ENCODE peak calls at places on chromosome 13, in ten cellular contexts. L is CD8-positive, alpha-beta T cell; Y is HFFc6; B is mucosa of descending colon; M is fibroblast of lung; Z is fibroblast of mammary gland; H is kidney epithelial cell; X is bronchial epithelial cell; J is GM10248; I is Peyer's patch. A is an unnamed sample.

GRCh38 chr13:86051134-86052103 is 252.2 kb upstream of the SLITRK6 start:
- DNase-seq in I (no peak), M (peak), B (peak), J (no peak), X (peak), H (peak), Z (no peak), L (no peak), Y (no peak), A (no peak)

GRCh38 chr13:39688699-39689405 is 33.4 kb downstream of the COG6 start:
- DNase-seq in Z (peak), H (no peak), M (peak), I (no peak), L (no peak), X (no peak), Y (peak), B (no peak), J (peak), A (no peak)

GRCh38 chr13:51688937-51689336 is 104.7 kb downstream of the WDFY2 start:
- DNase-seq in Y (no peak), Z (no peak), X (no peak), L (no peak), J (no peak), M (no peak), H (no peak), I (no peak), B (no peak), A (no peak)

GRCh38 chr13:86269511-86269910 is 470.3 kb upstream of the SLITRK6 start:
- DNase-seq in I (no peak), Y (no peak), M (no peak), B (no peak), L (no peak), Z (no peak), J (no peak), H (no peak), X (no peak), A (no peak)

GRCh38 chr13:97194473-97194872 is 27.7 kb upstream of the MBNL2 start:
- DNase-seq in Y (peak), B (no peak), H (peak), Z (peak), J (no peak), L (no peak), I (no peak), M (peak), X (peak), A (no peak)

GRCh38 chr13:79777504-79777903 is 296.5 kb downstream of the NDFIP2 start:
- DNase-seq in L (no peak), Z (no peak), B (no peak), I (no peak), M (no peak), X (no peak), J (no peak), H (no peak), Y (no peak), A (no peak)

GRCh38 chr13:101049166-101049850 is 367.0 kb downstream of the NALCN start:
- DNase-seq in J (no peak), M (peak), H (peak), Y (no peak), I (no peak), X (peak), B (no peak), Z (peak), L (no peak), A (no peak)

GRCh38 chr13:43725460-43725859 is 61.3 kb downstream of the ENOX1 start:
- DNase-seq in L (no peak), I (no peak), Z (peak), J (no peak), Y (no peak), X (no peak), M (no peak), H (no peak), B (no peak), A (no peak)

GRCh38 chr13:96191367-96191766 is 101.5 kb downstream of the HS6ST3 start:
- DNase-seq in Z (no peak), B (no peak), M (no peak), L (no peak), I (no peak), Y (no peak), H (no peak), J (no peak), X (no peak), A (no peak)

GRCh38 chr13:99969934-99970760 is 1.4 kb downstream of the ZIC5 start:
- DNase-seq in M (peak), I (no peak), J (no peak), X (no peak), L (peak), H (no peak), Y (no peak), B (no peak), Z (peak), A (no peak)

GRCh38 chr13:63938851-63939250 is 2523.2 kb upstream of the PCDH20 start:
- DNase-seq in X (no peak), L (no peak), M (peak), Z (peak), J (no peak), Y (no peak), B (no peak), H (no peak), I (no peak), A (no peak)

GRCh38 chr13:70923863-70924752 is 815.9 kb upstream of the KLHL1 start:
- DNase-seq in X (no peak), Y (no peak), Z (no peak), M (peak), L (no peak), I (no peak), H (no peak), J (no peak), B (no peak), A (no peak)

GRCh38 chr13:105918842-105919741 is 616.4 kb downstream of the EFNB2 start:
- DNase-seq in H (peak), L (no peak), M (peak), Z (peak), I (no peak), B (peak), J (no peak), X (peak), Y (peak), A (no peak)

GRCh38 chr13:70829748-70830147 is 721.5 kb upstream of the KLHL1 start:
- DNase-seq in M (no peak), Z (no peak), X (no peak), H (no peak), B (no peak), Y (no peak), L (no peak), J (no peak), I (no peak), A (no peak)

GRCh38 chr13:112078879-112079526 is 12.1 kb downstream of the SOX1 start:
- DNase-seq in B (no peak), I (no peak), X (no peak), J (no peak), Z (no peak), L (no peak), M (no peak), Y (no peak), H (no peak), A (no peak)

GRCh38 chr13:74074723-74075122 is 59.5 kb downstream of the KLF12 start:
- DNase-seq in B (no peak), X (peak), I (no peak), Z (peak), J (no peak), H (peak), L (no peak), Y (peak), M (peak), A (no peak)

GRCh38 chr13:96984061-96984508 is 10.2 kb downstream of the OXGR1 start:
- DNase-seq in H (no peak), J (no peak), X (peak), B (peak), L (no peak), Y (no peak), M (no peak), I (no peak), Z (peak), A (no peak)

GRCh38 chr13:25992076-25992475 is 59.7 kb downstream of the SHISA2 start:
- DNase-seq in Z (no peak), B (no peak), L (no peak), X (no peak), J (no peak), H (no peak), M (peak), Y (no peak), I (no peak), A (no peak)

GRCh38 chr13:97944396-97945029 is 9.0 kb upstream of the IPO5 start:
- DNase-seq in Z (peak), H (no peak), Y (peak), I (no peak), B (no peak), L (no peak), J (no peak), M (peak), X (peak), A (no peak)

GRCh38 chr13:74301200-74302063 is 167.2 kb upstream of the KLF12 start:
- DNase-seq in J (no peak), I (no peak), H (no peak), B (no peak), M (peak), Y (no peak), L (no peak), X (no peak), Z (no peak), A (no peak)

GRCh38 chr13:29438772-29439171 is 156.7 kb downstream of the SLC7A1 start:
- DNase-seq in B (no peak), Z (peak), H (no peak), X (no peak), J (no peak), I (no peak), Y (no peak), L (no peak), M (peak), A (no peak)

DNA sequence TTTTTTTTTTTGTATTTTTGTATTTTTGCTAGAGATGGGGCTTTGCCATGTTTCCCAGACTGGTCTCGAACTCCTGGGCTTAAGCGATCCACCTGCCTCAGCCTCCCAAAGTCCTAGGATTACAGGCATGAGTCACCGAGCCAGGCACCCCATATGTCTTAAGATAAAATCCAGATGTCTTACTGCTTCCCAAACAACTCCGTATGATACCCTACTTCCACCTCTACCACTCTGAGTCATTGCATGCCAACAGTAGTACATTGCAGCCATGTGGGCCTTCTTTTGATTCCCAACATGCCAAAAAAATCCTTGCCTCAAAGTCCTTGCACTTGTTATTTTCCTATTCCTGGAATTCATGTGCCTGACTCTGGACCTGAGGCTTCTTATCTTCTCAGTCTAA is 799.2 kb downstream of the GPC5 start:
- DNase-seq in Z (peak), I (no peak), Y (no peak), H (no peak), X (no peak), M (peak), J (no peak), L (no peak), B (no peak), A (no peak)
- TF ChIP-seq CTCF in Z (no peak), I (no peak), Y (no peak), H (no peak), X (no peak), M (no peak), J (no peak), L (no peak), B (no peak), A (no peak)

DNA sequence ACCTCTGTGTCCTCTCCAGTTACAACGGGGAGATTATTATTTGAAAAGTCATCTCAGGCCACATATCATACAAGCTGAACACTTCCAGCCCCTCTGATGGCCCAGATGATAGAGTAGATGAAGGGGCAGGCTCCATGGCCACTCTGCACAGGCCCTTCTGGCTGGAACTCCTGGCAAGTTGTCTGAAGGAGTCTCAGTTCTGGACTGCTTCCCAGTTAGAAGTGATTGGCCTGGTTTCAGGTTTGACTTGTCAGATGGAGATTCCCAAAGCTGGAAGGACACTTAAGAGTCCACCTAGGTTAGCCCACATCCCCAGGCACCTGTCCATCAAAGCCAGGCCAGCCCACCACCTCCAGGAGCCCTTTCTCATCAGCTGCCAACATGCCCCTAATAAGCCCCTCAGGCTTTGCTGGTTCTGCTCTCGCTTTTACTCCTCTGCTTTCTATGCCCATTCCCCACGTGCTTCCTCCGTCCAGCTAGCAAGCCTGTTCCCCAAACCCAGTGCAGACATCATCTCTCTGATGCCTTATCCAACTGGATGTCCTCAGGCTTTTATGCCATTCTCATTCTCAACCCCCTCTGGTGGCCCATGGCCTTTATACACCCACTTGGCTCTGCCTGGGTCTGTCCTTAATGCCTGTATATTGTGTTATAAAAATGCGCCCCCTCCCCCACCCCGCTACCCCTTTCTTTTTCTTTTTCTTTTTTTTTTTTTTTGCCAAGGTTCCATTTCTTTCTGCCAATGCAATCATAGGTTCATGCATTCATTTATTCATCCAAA is 56.5 kb downstream of the HSPH1 start:
- DNase-seq in M (peak), Y (no peak), B (no peak), H (no peak), X (no peak), I (no peak), J (no peak), Z (peak), L (no peak), A (no peak)
- TF ChIP-seq CTCF in M (no peak), Y (peak), B (no peak), H (no peak), X (peak), I (no peak), J (no peak), Z (no peak), L (no peak), A (no peak)

DNA sequence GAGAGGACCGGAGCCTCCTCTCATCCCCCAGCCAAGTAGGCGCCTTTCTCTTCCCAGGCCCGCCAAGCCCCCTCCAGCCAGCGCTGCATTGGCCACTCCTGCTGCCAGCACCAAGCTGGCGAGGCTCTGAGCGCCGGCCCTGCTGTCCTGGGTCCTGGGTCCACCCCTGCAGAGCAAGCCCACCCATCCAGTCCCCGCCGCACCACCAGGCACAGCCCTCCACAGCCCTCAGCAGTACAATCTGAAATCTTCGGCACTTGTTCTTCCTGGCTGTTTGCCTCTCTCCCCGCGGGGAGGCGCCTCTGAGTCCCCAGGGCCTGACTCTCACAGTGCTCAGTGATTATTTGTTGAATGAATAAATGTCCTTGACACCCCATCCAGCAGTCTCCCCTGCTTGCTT is 236.4 kb upstream of the SGCG start:
- DNase-seq in M (no peak), J (no peak), Z (no peak), X (no peak), B (no peak), H (no peak), L (no peak), Y (no peak), I (no peak), A (no peak)
- TF ChIP-seq CTCF in M (no peak), J (no peak), Z (no peak), X (no peak), B (no peak), H (no peak), L (no peak), Y (peak), I (no peak), A (no peak)

GRCh38 chr13:21998279-21998678 is 327.4 kb downstream of the FGF9 start:
- DNase-seq in Z (no peak), X (no peak), I (no peak), Y (no peak), H (no peak), L (no peak), J (no peak), M (no peak), B (no peak), A (no peak)
- TF ChIP-seq CTCF in Z (no peak), X (no peak), I (no peak), Y (no peak), H (no peak), L (no peak), J (no peak), M (no peak), B (no peak), A (no peak)

DNA sequence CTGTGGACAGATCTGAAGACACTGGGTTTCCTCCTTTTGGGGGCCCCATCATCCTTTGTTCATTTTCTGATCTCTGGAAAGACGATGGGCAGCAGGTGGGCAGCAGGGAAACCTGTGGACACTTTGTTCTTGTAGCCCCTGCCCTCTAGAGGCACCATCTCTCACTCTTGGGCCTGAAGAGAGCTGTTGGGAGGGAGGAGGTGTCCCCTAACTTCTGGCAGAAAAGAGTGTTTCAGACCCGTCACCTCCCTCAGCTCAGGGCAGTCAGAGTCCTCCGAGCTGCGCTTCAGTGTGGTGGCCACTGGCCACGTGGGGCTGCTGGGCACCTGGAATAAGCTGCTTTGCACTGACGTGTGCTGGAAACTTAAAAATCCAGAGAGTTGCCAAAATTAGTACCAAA is 26.9 kb upstream of the RNF17 start:
- DNase-seq in J (no peak), I (peak), M (no peak), X (no peak), H (no peak), Y (no peak), Z (no peak), L (no peak), B (no peak), A (no peak)
- TF ChIP-seq CTCF in J (no peak), I (no peak), M (no peak), X (no peak), H (no peak), Y (no peak), Z (no peak), L (no peak), B (no peak), A (no peak)

GRCh38 chr13:75876371-75877050 is 240.4 kb downstream of the LMO7 start:
- DNase-seq in I (peak), H (peak), Y (peak), M (peak), L (peak), Z (peak), X (peak), J (peak), B (peak), A (peak)
- TF ChIP-seq CTCF in I (peak), H (peak), Y (peak), M (peak), L (peak), Z (peak), X (peak), J (peak), B (peak), A (peak)

GRCh38 chr13:20116213-20116612 is 44.6 kb downstream of the GJA3 start:
- DNase-seq in I (no peak), L (no peak), Y (no peak), Z (no peak), J (no peak), X (no peak), H (no peak), M (no peak), B (no peak), A (no peak)

GRCh38 chr13:20119960-20120359 is 40.9 kb downstream of the GJA3 start:
- DNase-seq in I (no peak), L (no peak), J (no peak), Y (no peak), Z (no peak), H (no peak), B (peak), X (no peak), M (no peak), A (no peak)

GRCh38 chr13:20121154-20121515 is 39.7 kb downstream of the GJA3 start:
- DNase-seq in H (no peak), J (no peak), X (no peak), M (no peak), L (no peak), B (peak), Z (no peak), I (no peak), Y (no peak), A (no peak)

GRCh38 chr13:20114066-20114465 is 46.8 kb downstream of the GJA3 start:
- DNase-seq in M (no peak), J (no peak), B (no peak), Y (no peak), H (no peak), L (no peak), X (no peak), I (no peak), Z (no peak), A (no peak)

DNA sequence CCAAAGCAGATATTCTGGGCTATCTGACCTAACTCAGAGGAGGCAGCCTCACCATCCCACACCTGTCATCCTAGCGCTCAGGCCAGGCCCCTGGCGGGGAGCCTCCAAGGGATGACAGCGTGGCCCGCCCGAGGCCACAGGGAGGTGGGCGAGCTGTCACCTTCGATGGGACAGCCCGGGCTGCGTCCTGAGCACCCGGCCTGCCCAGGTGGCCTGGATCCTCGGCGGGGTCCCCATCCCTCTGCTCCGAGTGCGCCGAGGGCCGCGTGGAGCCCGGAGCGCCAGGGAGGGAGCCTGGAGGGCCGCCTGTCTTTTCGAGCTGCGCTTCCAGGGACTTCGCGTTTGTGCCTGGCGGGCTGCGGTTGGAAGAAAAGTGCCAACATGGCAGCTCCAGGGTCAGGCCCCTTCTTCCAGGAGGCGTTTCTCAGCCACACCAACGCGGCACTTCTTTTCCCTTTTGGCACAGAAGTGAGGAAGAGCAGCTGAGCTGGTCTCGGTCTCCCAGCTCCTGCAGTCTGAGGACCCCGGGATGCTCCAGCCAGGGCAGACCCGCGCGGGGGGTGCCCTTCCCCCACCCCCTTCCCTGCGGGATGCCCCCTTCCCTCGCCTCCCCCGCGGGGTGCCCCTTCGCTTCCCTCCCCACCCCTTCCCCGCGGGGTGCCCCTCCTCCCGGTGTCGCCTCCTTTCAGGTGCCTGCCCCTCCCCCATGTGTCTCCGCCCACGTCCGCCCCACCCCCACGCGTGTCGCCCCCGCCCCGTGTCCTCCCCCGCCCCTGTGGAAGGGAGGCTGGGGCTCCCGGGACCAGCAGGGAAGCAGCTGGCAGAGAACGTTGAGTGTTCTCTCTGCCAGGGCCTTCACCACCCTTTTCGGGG is 42.3 kb downstream of the GJA3 start:
- DNase-seq in B (peak), J (peak), L (no peak), X (no peak), Z (peak), M (peak), I (peak), Y (no peak), H (no peak), A (peak)
- TF ChIP-seq CTCF in B (no peak), J (no peak), L (no peak), X (no peak), Z (no peak), M (no peak), I (no peak), Y (no peak), H (no peak), A (no peak)

A was measured in CD4-positive, alpha-beta T cell.